ENCODE peak calls at places on chromosome 7, in eight cellular contexts. D is neural crest cell; Y is A549; Z is B cell; O is body of pancreas; B is GM23338; W is Peyer's patch; R is CD8-positive, alpha-beta T cell. I is an unnamed sample.

GRCh38 chr7:130154501-130155317 is 50.5 kb downstream of the TMEM209 start:
- DNase-seq in D (no peak), O (peak; percentile 81), R (no peak), Y (no peak), W (peak; percentile 14), B (peak; percentile 74), Z (no peak), I (peak; percentile 79)

GRCh38 chr7:81074406-81074805 is 155.6 kb upstream of the SEMA3C start:
- DNase-seq in D (no peak), Z (no peak), Y (no peak), O (no peak), R (no peak), W (no peak), B (no peak), I (no peak)

GRCh38 chr7:91551377-91552175 is 287.3 kb downstream of the FZD1 start:
- DNase-seq in B (no peak), R (no peak), Y (no peak), O (no peak), W (no peak), Z (no peak), D (no peak), I (no peak)

GRCh38 chr7:98617051-98617959 is at the start of gene NPTX2:
- DNase-seq in O (peak; percentile 82), B (peak; percentile 91), W (no peak), Z (no peak), D (peak; percentile 70), Y (no peak), R (no peak), I (peak; percentile 96)

GRCh38 chr7:77460057-77460486 is 43.9 kb upstream of the GSAP start:
- DNase-seq in O (no peak), Y (no peak), W (no peak), R (no peak), D (no peak), B (peak; percentile 47), Z (peak; percentile 10), I (no peak)

GRCh38 chr7:70728873-70729552 is 402.9 kb upstream of the GALNT17 start:
- DNase-seq in Z (no peak), D (no peak), R (no peak), Y (no peak), W (no peak), O (no peak), B (peak; percentile 94), I (peak; percentile 59)

GRCh38 chr7:80833289-80834104 is 85.4 kb downstream of the SEMA3C start:
- DNase-seq in Z (no peak), R (no peak), D (no peak), B (no peak), Y (no peak), W (no peak), O (no peak), I (no peak)

GRCh38 chr7:50941525-50941924 is 158.8 kb upstream of the GRB10 start:
- DNase-seq in O (no peak), D (no peak), W (no peak), Y (no peak), Z (no peak), R (no peak), B (no peak), I (no peak)

GRCh38 chr7:44172803-44173424 is 16.3 kb downstream of the GCK start:
- DNase-seq in W (no peak), Y (no peak), R (no peak), Z (no peak), B (no peak), O (no peak), D (no peak), I (no peak)

GRCh38 chr7:151080522-151081169 is at the start of gene FASTK:
- DNase-seq in R (peak; percentile 90), B (peak; percentile 94), O (peak; percentile 93), Z (peak; percentile 92), W (peak; percentile 93), Y (peak; percentile 92), D (peak; percentile 78), I (peak; percentile 90)

GRCh38 chr7:37915438-37915837 is 1.2 kb downstream of the SFRP4 start:
- DNase-seq in B (no peak), D (no peak), O (peak; percentile 26), Y (no peak), W (no peak), R (no peak), Z (no peak), I (no peak)

GRCh38 chr7:1964556-1964912 is 268.2 kb downstream of the MAD1L1 start:
- DNase-seq in W (no peak), R (no peak), O (no peak), Y (no peak), D (no peak), B (no peak), Z (no peak), I (no peak)

GRCh38 chr7:26013551-26014083 is 138.4 kb upstream of the NFE2L3 start:
- DNase-seq in B (no peak), Y (no peak), O (no peak), W (no peak), Z (no peak), D (no peak), R (no peak), I (no peak)

GRCh38 chr7:55129409-55130078 is 110.7 kb downstream of the EGFR start:
- DNase-seq in Z (no peak), B (no peak), Y (peak; percentile 35), O (no peak), W (no peak), R (no peak), D (no peak), I (no peak)

GRCh38 chr7:116434820-116435341 is 64.7 kb upstream of the CAV2 start:
- DNase-seq in D (no peak), Y (no peak), B (no peak), O (no peak), Z (no peak), R (no peak), W (no peak), I (no peak)

GRCh38 chr7:155836216-155837125 is 24.2 kb upstream of the SHH start:
- DNase-seq in R (no peak), Z (no peak), D (no peak), Y (no peak), W (no peak), O (no peak), B (no peak), I (no peak)

GRCh38 chr7:133313575-133313974 is 60.7 kb downstream of the EXOC4 start:
- DNase-seq in W (no peak), O (no peak), B (no peak), D (no peak), Z (no peak), R (no peak), Y (no peak), I (no peak)

GRCh38 chr7:66344166-66344565 is 139.0 kb downstream of the TPST1 start:
- DNase-seq in Z (no peak), W (no peak), B (no peak), R (no peak), O (no peak), D (no peak), Y (no peak), I (no peak)

GRCh38 chr7:45185028-45185863 is 27.7 kb downstream of the RAMP3 start:
- DNase-seq in Z (no peak), O (no peak), Y (no peak), R (no peak), B (no peak), W (no peak), D (no peak), I (no peak)

GRCh38 chr7:159062596-159062995 is 82.1 kb downstream of the VIPR2 start:
- DNase-seq in W (no peak), O (no peak), D (no peak), Y (no peak), B (no peak), Z (no peak), R (no peak), I (no peak)

GRCh38 chr7:107035446-107035845 is 9.1 kb upstream of the PRKAR2B start:
- DNase-seq in B (no peak), D (no peak), R (no peak), Z (no peak), W (no peak), O (no peak), Y (peak; percentile 43), I (no peak)

GRCh38 chr7:76371396-76371795 is 12.6 kb upstream of the YWHAG start:
- DNase-seq in O (no peak), Z (no peak), R (no peak), W (no peak), D (no peak), B (no peak), Y (no peak), I (no peak)

GRCh38 chr7:91598791-91599190 is 281.7 kb downstream of the MTERF1 start:
- DNase-seq in D (no peak), Z (no peak), O (no peak), Y (no peak), R (no peak), B (no peak), W (no peak), I (no peak)

DNA sequence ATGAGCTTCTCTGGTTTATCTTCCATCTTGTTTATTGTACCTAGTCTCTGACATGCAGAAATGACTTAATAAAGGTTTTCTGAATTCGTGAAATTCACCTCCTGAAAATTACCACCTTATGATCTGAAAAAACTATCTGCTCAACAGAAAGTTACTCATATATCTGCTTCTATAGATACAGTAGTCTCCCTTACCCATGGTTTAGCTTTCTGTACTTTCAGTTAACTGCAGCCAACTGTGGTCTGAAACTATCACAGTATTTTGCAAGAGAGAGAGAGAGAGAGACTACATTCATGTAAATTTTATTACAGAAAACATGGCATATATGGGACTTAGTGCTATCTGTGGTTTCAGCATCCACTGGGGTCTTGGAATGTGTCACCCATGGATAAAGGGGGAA is 909.0 kb upstream of the C7orf33 start:
- DNase-seq in D (no peak), Y (no peak), B (no peak), Z (no peak), W (no peak), O (no peak), R (no peak), I (no peak)
- TF ChIP-seq CTCF in D (no peak), Y (no peak), B (no peak), Z (no peak), W (no peak), O (no peak), R (no peak), I (no peak)

GRCh38 chr7:3064077-3064476 is 20.4 kb upstream of the CARD11 start:
- DNase-seq in O (no peak), R (peak; percentile 44), W (no peak), Z (no peak), D (no peak), B (no peak), Y (no peak), I (no peak)
- TF ChIP-seq CTCF in O (no peak), R (no peak), W (no peak), Z (no peak), D (no peak), B (no peak), Y (no peak), I (no peak)

GRCh38 chr7:32036557-32036956 is 33.6 kb downstream of the PDE1C start:
- DNase-seq in B (no peak), R (no peak), O (no peak), W (no peak), Z (no peak), Y (no peak), D (no peak), I (no peak)
- TF ChIP-seq CTCF in B (no peak), R (no peak), O (no peak), W (no peak), Z (no peak), Y (no peak), D (no peak), I (no peak)

DNA sequence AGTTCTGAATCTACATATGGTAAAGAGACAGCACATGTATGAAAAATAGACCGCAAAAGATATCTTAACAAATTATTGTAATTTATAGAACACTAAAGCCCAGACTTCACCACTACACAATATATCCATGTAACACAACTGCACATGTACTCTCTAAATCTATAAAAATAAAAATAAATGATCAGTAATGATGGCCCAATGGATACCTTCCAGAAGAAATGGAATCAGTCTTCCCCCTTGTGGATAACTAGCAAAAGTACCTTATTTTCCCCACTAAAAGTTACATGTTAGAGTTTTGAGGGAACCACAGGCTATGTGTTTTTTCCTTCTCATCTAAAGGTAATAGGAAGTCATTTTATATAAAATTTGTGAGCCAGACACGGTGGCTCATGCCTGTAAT is 25.7 kb downstream of the C7orf25 start:
- DNase-seq in R (no peak), Z (no peak), W (no peak), D (no peak), B (peak; percentile 47), Y (no peak), O (no peak), I (no peak)
- TF ChIP-seq CTCF in R (peak; percentile 13), Z (peak; percentile 26), W (no peak), D (peak; percentile 65), B (peak; percentile 47), Y (peak; percentile 46), O (no peak), I (peak; percentile 39)